ENCODE peak calls at places on chromosomes 5 and 9, in eight cellular contexts. Z, H, Y, G, O, M, S and U are unnamed samples.

GRCh38 chr9:27572566-27572917 is 739 bp downstream of the C9orf72 start:
- DNase-seq in Z (peak), H (peak), Y (peak), G (no peak), O (peak), M (no peak), S (no peak), U (peak)

GRCh38 chr5:37841223-37841622 is 1.4 kb upstream of the GDNF start:
- DNase-seq in Z (no peak), H (no peak), Y (no peak), G (no peak), O (no peak), M (no peak), S (no peak), U (peak)

GRCh38 chr9:109254317-109254716 is 66.5 kb downstream of the EPB41L4B start:
- DNase-seq in Z (no peak), H (peak), Y (no peak), G (no peak), O (no peak), M (no peak), S (no peak), U (no peak)

GRCh38 chr9:108709922-108710321 is 145.9 kb downstream of the ACTL7B start:
- DNase-seq in Z (no peak), H (no peak), Y (no peak), G (no peak), O (no peak), M (no peak), S (no peak), U (no peak)

GRCh38 chr5:167853421-167853820 is 438.0 kb upstream of the WWC1 start:
- DNase-seq in Z (no peak), H (peak), Y (no peak), G (no peak), O (no peak), M (no peak), S (no peak), U (no peak)

GRCh38 chr5:173530547-173530946 is 85.9 kb downstream of the BOD1 start:
- DNase-seq in Z (peak), H (no peak), Y (no peak), G (no peak), O (peak), M (no peak), S (no peak), U (peak)

GRCh38 chr5:10626473-10627013 is 62.7 kb downstream of the ANKRD33B start:
- DNase-seq in Z (no peak), H (no peak), Y (no peak), G (no peak), O (no peak), M (no peak), S (no peak), U (no peak)

GRCh38 chr5:170473642-170474041 is 30.2 kb upstream of the KCNIP1 start:
- DNase-seq in Z (no peak), H (no peak), Y (no peak), G (no peak), O (no peak), M (no peak), S (no peak), U (no peak)

GRCh38 chr9:114272739-114273431 is 50.0 kb upstream of the ORM1 start:
- DNase-seq in Z (no peak), H (no peak), Y (no peak), G (no peak), O (no peak), M (no peak), S (no peak), U (peak)

GRCh38 chr5:98770911-98771322 is 2.5 kb upstream of the RGMB start:
- DNase-seq in Z (peak), H (no peak), Y (no peak), G (no peak), O (peak), M (no peak), S (no peak), U (peak)

GRCh38 chr9:135960328-135961276 is 571 bp downstream of the UBAC1 start:
- DNase-seq in Z (no peak), H (no peak), Y (peak), G (no peak), O (peak), M (no peak), S (peak), U (peak)

GRCh38 chr5:68406767-68407232 is 191.2 kb downstream of the PIK3R1 start:
- DNase-seq in Z (peak), H (no peak), Y (peak), G (no peak), O (no peak), M (no peak), S (peak), U (peak)

GRCh38 chr9:121725008-121725795 is 73.8 kb downstream of the DAB2IP start:
- DNase-seq in Z (peak), H (peak), Y (peak), G (no peak), O (no peak), M (no peak), S (peak), U (peak)

GRCh38 chr5:158450761-158451160 is 591.8 kb upstream of the CLINT1 start:
- DNase-seq in Z (no peak), H (peak), Y (no peak), G (no peak), O (no peak), M (no peak), S (no peak), U (no peak)